ENCODE peak calls at places on chromosomes 6 and 20, in ten cellular contexts. M, B, D, U, W, R, Y, F, A and V are unnamed samples.

GRCh38 chr6:83808005-83808404 is 45.2 kb upstream of the RIPPLY2 start:
- DNase-seq in M (no peak), B (no peak), D (no peak), U (no peak), W (no peak), R (no peak), Y (no peak), F (no peak), A (no peak), V (no peak)

GRCh38 chr6:73076211-73076610 is 149.1 kb downstream of the KHDC1L start:
- DNase-seq in M (no peak), B (no peak), D (no peak), U (no peak), W (no peak), R (no peak), Y (no peak), F (no peak), A (no peak), V (peak; percentile 64)

GRCh38 chr6:63307581-63308246 is 12.1 kb downstream of the LGSN start:
- DNase-seq in M (no peak), B (peak; percentile 5), D (peak; percentile 63), U (peak; percentile 19), W (no peak), R (no peak), Y (no peak), F (no peak), A (no peak), V (peak; percentile 65)

GRCh38 chr6:109506314-109506713 is 23.3 kb upstream of the ZBTB24 start:
- DNase-seq in M (no peak), B (no peak), D (no peak), U (no peak), W (no peak), R (no peak), Y (no peak), F (no peak), A (no peak), V (no peak)

GRCh38 chr20:58179432-58180099 is 48.9 kb downstream of the ANKRD60 start:
- DNase-seq in M (peak; percentile 42), B (peak; percentile 76), D (peak; percentile 61), U (no peak), W (peak; percentile 33), R (peak; percentile 86), Y (peak; percentile 34), F (peak; percentile 82), A (peak; percentile 20), V (peak; percentile 45)

GRCh38 chr6:31462026-31462963 is 35.6 kb upstream of the MICB start:
- DNase-seq in M (no peak), B (no peak), D (no peak), U (no peak), W (no peak), R (no peak), Y (no peak), F (no peak), A (no peak), V (peak; percentile 45)

GRCh38 chr20:62064788-62065668 is 653 bp downstream of the TAF4 start:
- DNase-seq in M (no peak), B (peak; percentile 50), D (peak; percentile 33), U (no peak), W (no peak), R (peak; percentile 83), Y (no peak), F (no peak), A (no peak), V (peak; percentile 10)

GRCh38 chr6:111011360-111012142 is 29.7 kb downstream of the RPF2 start:
- DNase-seq in M (no peak), B (peak; percentile 47), D (peak; percentile 44), U (peak; percentile 8), W (no peak), R (no peak), Y (no peak), F (no peak), A (no peak), V (peak; percentile 56)

GRCh38 chr20:8808180-8808535 is 260.7 kb upstream of the PLCB4 start:
- DNase-seq in M (no peak), B (no peak), D (no peak), U (no peak), W (no peak), R (no peak), Y (no peak), F (no peak), A (no peak), V (peak; percentile 5)

GRCh38 chr6:64732888-64733287 is 974.1 kb downstream of the EYS start:
- DNase-seq in M (no peak), B (no peak), D (peak; percentile 49), U (no peak), W (no peak), R (no peak), Y (no peak), F (no peak), A (no peak), V (peak; percentile 2)

GRCh38 chr6:39517763-39518162 is 195.3 kb upstream of the KCNK16 start:
- DNase-seq in M (no peak), B (no peak), D (no peak), U (no peak), W (no peak), R (no peak), Y (no peak), F (no peak), A (no peak), V (peak; percentile 12)

GRCh38 chr6:20954325-20954724 is 420.1 kb downstream of the CDKAL1 start:
- DNase-seq in M (no peak), B (no peak), D (no peak), U (no peak), W (no peak), R (no peak), Y (no peak), F (no peak), A (no peak), V (peak; percentile 19)

GRCh38 chr6:41937472-41937871 is 4.1 kb downstream of the CCND3 start:
- DNase-seq in M (no peak), B (no peak), D (no peak), U (no peak), W (no peak), R (no peak), Y (no peak), F (no peak), A (no peak), V (no peak)

GRCh38 chr20:57398231-57398821 is 7.1 kb downstream of the RBM38 start:
- DNase-seq in M (peak; percentile 91), B (peak; percentile 92), D (no peak), U (no peak), W (peak; percentile 87), R (peak; percentile 85), Y (no peak), F (peak; percentile 72), A (no peak), V (no peak)

GRCh38 chr20:56542489-56543020 is 9.5 kb downstream of the FAM209B start:
- DNase-seq in M (no peak), B (no peak), D (no peak), U (no peak), W (no peak), R (no peak), Y (no peak), F (no peak), A (no peak), V (no peak)

GRCh38 chr6:84512396-84512795 is 252.0 kb downstream of the TBX18 start:
- DNase-seq in M (no peak), B (no peak), D (no peak), U (no peak), W (no peak), R (no peak), Y (no peak), F (no peak), A (no peak), V (no peak)

GRCh38 chr6:157443066-157443800 is 62.2 kb downstream of the ZDHHC14 start:
- DNase-seq in M (no peak), B (no peak), D (no peak), U (peak; percentile 69), W (no peak), R (no peak), Y (no peak), F (no peak), A (no peak), V (peak; percentile 65)

GRCh38 chr6:83917001-83917400 is 57.5 kb downstream of the CYB5R4 start:
- DNase-seq in M (no peak), B (no peak), D (no peak), U (no peak), W (no peak), R (no peak), Y (no peak), F (no peak), A (no peak), V (no peak)

GRCh38 chr20:57066126-57066900 is 200.1 kb downstream of the BMP7 start:
- DNase-seq in M (no peak), B (no peak), D (no peak), U (no peak), W (no peak), R (no peak), Y (no peak), F (no peak), A (no peak), V (no peak)

GRCh38 chr6:88566746-88567534 is 396.5 kb downstream of the RNGTT start:
- DNase-seq in M (no peak), B (peak; percentile 45), D (no peak), U (no peak), W (no peak), R (no peak), Y (no peak), F (no peak), A (no peak), V (no peak)

GRCh38 chr6:169363590-169363989 is 109.9 kb upstream of the THBS2 start:
- DNase-seq in M (no peak), B (no peak), D (no peak), U (no peak), W (no peak), R (no peak), Y (no peak), F (no peak), A (no peak), V (no peak)

GRCh38 chr6:20540683-20541082 is 6.4 kb downstream of the CDKAL1 start:
- DNase-seq in M (no peak), B (no peak), D (no peak), U (no peak), W (no peak), R (no peak), Y (no peak), F (no peak), A (no peak), V (peak; percentile 56)

GRCh38 chr6:33599413-33599911 is 19.4 kb upstream of the BAK1 start:
- DNase-seq in M (no peak), B (no peak), D (peak; percentile 80), U (no peak), W (no peak), R (no peak), Y (no peak), F (no peak), A (no peak), V (peak; percentile 95)

GRCh38 chr6:125099211-125100017 is 54.2 kb upstream of the TPD52L1 start:
- DNase-seq in M (peak; percentile 3), B (peak; percentile 31), D (peak; percentile 52), U (no peak), W (no peak), R (peak; percentile 85), Y (peak; percentile 65), F (peak; percentile 11), A (peak; percentile 46), V (peak; percentile 77)

GRCh38 chr6:130934848-130935585 is 107.8 kb downstream of the SMLR1 start:
- DNase-seq in M (no peak), B (no peak), D (no peak), U (no peak), W (no peak), R (no peak), Y (no peak), F (no peak), A (no peak), V (no peak)

GRCh38 chr6:122620902-122621301 is 10.7 kb downstream of the PKIB start:
- DNase-seq in M (no peak), B (no peak), D (peak; percentile 50), U (peak; percentile 15), W (no peak), R (no peak), Y (no peak), F (no peak), A (no peak), V (peak; percentile 34)

GRCh38 chr20:56995635-56996075 is 270.8 kb downstream of the BMP7 start:
- DNase-seq in M (no peak), B (peak; percentile 55), D (peak; percentile 65), U (no peak), W (no peak), R (no peak), Y (no peak), F (peak; percentile 1), A (no peak), V (peak; percentile 24)

GRCh38 chr20:805713-806112 is 27.8 kb upstream of the FAM110A start:
- DNase-seq in M (no peak), B (no peak), D (no peak), U (no peak), W (no peak), R (no peak), Y (no peak), F (no peak), A (no peak), V (peak; percentile 17)